ENCODE peak calls at places on chromosome X, in six cellular contexts. V, D, F, G, H and P are unnamed samples.

GRCh38 chrX:13903405-13903804 is 86.5 kb upstream of the GPM6B start:
- DNase-seq in V (no peak), D (no peak), F (no peak), G (no peak), H (no peak), P (no peak)

GRCh38 chrX:78555401-78555980 is 103.6 kb downstream of the RTL3 start:
- DNase-seq in V (no peak), D (peak; percentile 27), F (no peak), G (no peak), H (peak; percentile 21), P (peak; percentile 2)

GRCh38 chrX:86148024-86148511 is at the start of gene DACH2:
- DNase-seq in V (peak; percentile 82), D (peak; percentile 88), F (peak; percentile 88), G (peak; percentile 89), H (peak; percentile 49), P (no peak)

GRCh38 chrX:42869011-42869410 is 91.0 kb upstream of the PPP1R2C start:
- DNase-seq in V (no peak), D (no peak), F (no peak), G (no peak), H (no peak), P (no peak)

GRCh38 chrX:1385251-1385794 is 6.6 kb downstream of the SLC25A6 start:
- DNase-seq in V (no peak), D (no peak), F (no peak), G (no peak), H (no peak), P (no peak)

GRCh38 chrX:109350621-109351020 is 131.3 kb downstream of the GUCY2F start:
- DNase-seq in V (no peak), D (no peak), F (no peak), G (no peak), H (no peak), P (no peak)

GRCh38 chrX:77937291-77937690 is 26.8 kb downstream of the ATP7A start:
- DNase-seq in V (no peak), D (no peak), F (no peak), G (no peak), H (peak; percentile 23), P (no peak)

GRCh38 chrX:70087857-70088256 is 25.6 kb downstream of the OTUD6A start:
- DNase-seq in V (no peak), D (no peak), F (peak; percentile 43), G (no peak), H (peak; percentile 50), P (no peak)

GRCh38 chrX:29662759-29663503 is 552.4 kb upstream of the MAGEB2 start:
- DNase-seq in V (no peak), D (no peak), F (peak; percentile 48), G (no peak), H (peak; percentile 92), P (no peak)

GRCh38 chrX:64642482-64642881 is 247.2 kb upstream of the MTMR8 start:
- DNase-seq in V (peak; percentile 42), D (peak; percentile 38), F (no peak), G (peak; percentile 12), H (peak; percentile 0), P (peak; percentile 35)

GRCh38 chrX:63918611-63919010 is 133.6 kb upstream of the ARHGEF9 start:
- DNase-seq in V (peak; percentile 54), D (no peak), F (no peak), G (peak; percentile 4), H (peak; percentile 70), P (peak; percentile 0)

GRCh38 chrX:3697701-3698279 is 15.7 kb downstream of the PRKX start:
- DNase-seq in V (no peak), D (no peak), F (peak; percentile 18), G (peak; percentile 77), H (peak; percentile 75), P (no peak)

GRCh38 chrX:20237864-20238263 is 28.8 kb downstream of the RPS6KA3 start:
- DNase-seq in V (no peak), D (no peak), F (no peak), G (no peak), H (peak; percentile 46), P (no peak)

GRCh38 chrX:105610401-105610800 is 211.9 kb upstream of the NRK start:
- DNase-seq in V (no peak), D (no peak), F (no peak), G (no peak), H (no peak), P (no peak)

GRCh38 chrX:68146054-68146453 is 287.2 kb downstream of the OPHN1 start:
- DNase-seq in V (peak; percentile 35), D (peak; percentile 51), F (peak; percentile 44), G (peak; percentile 20), H (peak; percentile 61), P (peak; percentile 2)

GRCh38 chrX:40009890-40010289 is 87.9 kb downstream of the BCOR start:
- DNase-seq in V (peak; percentile 36), D (no peak), F (no peak), G (peak; percentile 28), H (no peak), P (no peak)
- TF ChIP-seq EZH2phosphoT487 in V (no peak), D (no peak), F (no peak), G (no peak), H (no peak), P (no peak)

GRCh38 chrX:130081421-130082045 is 28.8 kb downstream of the ELF4 start:
- DNase-seq in V (no peak), D (no peak), F (no peak), G (no peak), H (peak; percentile 20), P (no peak)
- H4K20me1 ChIP-seq in V (no peaks in the 10 kb centered on the region), D (no peaks in the 10 kb centered on the region), F (no peaks in the 10 kb centered on the region), G (no peaks in the 10 kb centered on the region), H (no peaks in the 10 kb centered on the region), P (no peaks in the 10 kb centered on the region)

GRCh38 chrX:11146411-11146810 is 35.3 kb downstream of the HCCS start:
- DNase-seq in V (no peak), D (no peak), F (no peak), G (no peak), H (no peak), P (no peak)

GRCh38 chrX:11148401-11148800 is 37.3 kb downstream of the HCCS start:
- DNase-seq in V (no peak), D (no peak), F (no peak), G (no peak), H (no peak), P (no peak)

DNA sequence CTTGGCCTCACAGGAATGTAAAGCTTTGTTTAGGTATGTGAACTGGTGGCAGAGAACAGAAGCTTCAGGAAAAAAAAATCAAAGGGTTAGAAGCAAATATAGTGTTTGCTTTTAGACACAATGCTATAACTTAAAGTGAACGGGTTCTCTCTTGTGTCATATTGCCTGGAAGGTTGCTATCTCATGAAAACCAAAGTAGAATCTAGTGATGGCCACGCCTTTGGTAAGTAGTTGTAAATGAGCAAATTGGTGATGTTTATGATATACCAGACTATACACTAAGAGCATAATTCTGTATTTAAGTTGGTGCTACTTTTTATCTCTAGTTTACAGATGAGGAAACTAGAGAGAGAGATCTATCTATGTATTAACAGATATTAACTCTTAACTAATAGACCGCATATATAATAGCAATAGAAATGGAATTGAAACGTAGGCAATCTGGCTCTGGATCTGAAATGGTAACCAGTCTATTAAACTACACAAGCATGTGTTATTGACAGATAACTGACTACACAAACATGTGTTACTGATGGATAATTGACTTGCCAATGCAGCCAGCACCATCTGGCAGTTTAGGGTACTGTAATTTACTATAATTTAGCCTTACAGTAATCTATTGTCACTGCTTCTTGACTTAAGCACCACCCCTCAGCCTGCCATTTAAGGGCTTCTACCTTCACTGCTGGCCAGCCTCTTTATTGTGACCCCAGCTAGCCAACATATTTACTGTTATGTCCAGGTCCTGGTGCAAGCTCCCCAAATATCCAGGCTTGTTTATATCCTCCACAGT is 40.9 kb downstream of the HCCS start:
- DNase-seq in V (no peak), D (no peak), F (no peak), G (peak; percentile 11), H (no peak), P (no peak)
- H3K27ac ChIP-seq in V (no peak overlapping the region), D (no peak overlapping the region), F (no peak overlapping the region), G (no peak overlapping the region), H (no peak overlapping the region), P (no peak overlapping the region)

DNA sequence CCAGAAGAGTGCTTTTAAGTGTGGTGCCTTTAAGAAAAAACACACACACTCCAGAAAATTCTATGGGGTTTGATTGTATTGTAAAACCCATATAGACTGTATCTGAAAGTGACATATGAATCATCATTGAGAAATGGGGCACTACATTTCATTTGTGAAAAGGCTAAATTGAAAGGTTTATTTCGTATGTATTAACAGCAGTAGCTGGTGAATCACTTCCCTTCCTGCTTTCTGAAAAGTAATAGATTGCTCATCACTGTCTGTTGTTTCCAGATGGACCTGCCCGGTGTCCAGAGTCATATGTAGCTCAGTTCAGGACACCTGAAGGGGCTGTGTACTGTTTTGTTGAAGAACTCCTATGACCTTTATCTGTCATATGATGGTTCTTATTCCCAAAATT is 28.1 kb upstream of the HPRT1 start:
- DNase-seq in V (no peak), D (no peak), F (no peak), G (no peak), H (peak; percentile 71), P (no peak)
- TF ChIP-seq EZH2phosphoT487 in V (no peak), D (no peak), F (no peak), G (no peak), H (no peak), P (no peak)

GRCh38 chrX:40082447-40083119 is 15.2 kb downstream of the BCOR start:
- DNase-seq in V (no peak), D (no peak), F (no peak), G (no peak), H (peak; percentile 24), P (no peak)
- H4K20me1 ChIP-seq in V (peaks cover 12% of the 10 kb centered on the region), D (peaks cover 70% of the 10 kb centered on the region), F (peaks cover 52% of the 10 kb centered on the region), G (peaks cover 98% of the 10 kb centered on the region), H (no peaks in the 10 kb centered on the region), P (peaks cover 5% of the 10 kb centered on the region)

GRCh38 chrX:116232833-116233232 is 62.3 kb downstream of the AGTR2 start:
- DNase-seq in V (no peak), D (no peak), F (peak; percentile 5), G (no peak), H (peak; percentile 83), P (no peak)
- H3K27ac ChIP-seq in V (no peak overlapping the region), D (no peak overlapping the region), F (no peak overlapping the region), G (no peak overlapping the region), H (peak overlapping the region; percentile 43), P (no peak overlapping the region)

GRCh38 chrX:102714994-102715393 is 2.7 kb downstream of the GPRASP2 start:
- DNase-seq in V (peak; percentile 34), D (no peak), F (no peak), G (no peak), H (no peak), P (no peak)

GRCh38 chrX:102723456-102723855 is 2.9 kb downstream of the GPRASP3 start:
- DNase-seq in V (peak; percentile 10), D (no peak), F (no peak), G (no peak), H (no peak), P (no peak)

GRCh38 chrX:102715967-102716366 is 3.7 kb downstream of the GPRASP2 start:
- DNase-seq in V (no peak), D (no peak), F (no peak), G (no peak), H (no peak), P (no peak)

GRCh38 chrX:102720237-102721168 is at the start of gene GPRASP3:
- DNase-seq in V (peak; percentile 74), D (peak; percentile 49), F (peak; percentile 75), G (peak; percentile 36), H (peak; percentile 81), P (no peak)
- TF ChIP-seq EZH2phosphoT487 in V (no peak), D (no peak), F (no peak), G (no peak), H (no peak), P (no peak)